ENCODE peak calls at places on chromosomes 5 and 9, in four cellular contexts. Z is activated CD4-positive, alpha-beta T cell treated with anti-CD3 and anti-CD28 coated beads, Interleukin-2, amount 50 U/mL, for 24 hours; Q is hippocampal formation; M is dorsolateral prefrontal cortex. K is an unnamed sample.
A peak's percentile ranks its signal among the peaks of the same experiment; 100 is the strongest.

GRCh38 chr5:123705741-123706140 is 193.8 kb downstream of the CSNK1G3 start:
- DNase-seq in Z (no peak), Q (no peak), M (no peak), K (no peak)

GRCh38 chr5:13558408-13558807 is 386.1 kb downstream of the DNAH5 start:
- DNase-seq in Z (no peak), Q (no peak), M (no peak), K (no peak)

GRCh38 chr9:127179633-127180401 is 57.4 kb upstream of the ANGPTL2 start:
- DNase-seq in Z (no peak), Q (no peak), M (no peak), K (no peak)

GRCh38 chr5:107388111-107388861 is 282.5 kb downstream of the EFNA5 start:
- DNase-seq in Z (no peak), Q (no peak), M (no peak), K (no peak)

GRCh38 chr5:118598311-118598710 is 390.0 kb downstream of the DTWD2 start:
- DNase-seq in Z (no peak), Q (no peak), M (no peak), K (no peak)

GRCh38 chr5:39624890-39625289 is 200.1 kb upstream of the DAB2 start:
- DNase-seq in Z (no peak), Q (no peak), M (no peak), K (no peak)

GRCh38 chr5:120354126-120354525 is 110.0 kb upstream of the PRR16 start:
- DNase-seq in Z (no peak), Q (no peak), M (no peak), K (no peak)

GRCh38 chr5:172950176-172950965 is 8.9 kb upstream of the RPL26L1 start:
- DNase-seq in Z (no peak), Q (no peak), M (no peak), K (no peak)

GRCh38 chr9:136055715-136056545 is 39.2 kb downstream of the NACC2 start:
- DNase-seq in Z (no peak), Q (no peak), M (no peak), K (no peak)

GRCh38 chr9:114207034-114207815 is 51.9 kb downstream of the COL27A1 start:
- DNase-seq in Z (no peak), Q (no peak), M (peak; percentile 34), K (no peak)

GRCh38 chr5:10468256-10468655 is 26.6 kb downstream of the ROPN1L start:
- DNase-seq in Z (no peak), Q (no peak), M (no peak), K (no peak)

GRCh38 chr9:119998614-119999013 is 581.4 kb downstream of the CDK5RAP2 start:
- DNase-seq in Z (no peak), Q (no peak), M (no peak), K (no peak)

GRCh38 chr5:177314376-177315342 is 3.0 kb upstream of the MXD3 start:
- DNase-seq in Z (no peak), Q (no peak), M (no peak), K (no peak)

GRCh38 chr5:17620627-17621026 is 10.4 kb downstream of the TAF11L12 start:
- DNase-seq in Z (no peak), Q (no peak), M (no peak), K (no peak)

GRCh38 chr9:111067472-111067871 is 29.2 kb upstream of the LPAR1 start:
- DNase-seq in Z (no peak), Q (peak; percentile 22), M (no peak), K (no peak)

GRCh38 chr5:142685418-142686209 is at the start of gene FGF1:
- DNase-seq in Z (no peak), Q (peak; percentile 62), M (peak; percentile 72), K (no peak)

GRCh38 chr9:114551750-114552685 is 35.6 kb upstream of the ATP6V1G1 start:
- DNase-seq in Z (no peak), Q (no peak), M (no peak), K (no peak)

GRCh38 chr9:113416149-113416726 is 5.7 kb downstream of the C9orf43 start:
- DNase-seq in Z (no peak), Q (peak; percentile 29), M (no peak), K (no peak)

GRCh38 chr5:172383231-172383802 is 71.0 kb downstream of the SH3PXD2B start:
- DNase-seq in Z (no peak), Q (no peak), M (no peak), K (no peak)

GRCh38 chr5:34014614-34015013 is 6.8 kb upstream of the AMACR start:
- DNase-seq in Z (no peak), Q (no peak), M (no peak), K (no peak)

GRCh38 chr9:127131871-127132270 is 9.4 kb upstream of the ANGPTL2 start:
- DNase-seq in Z (no peak), Q (no peak), M (no peak), K (no peak)

GRCh38 chr9:75896193-75896592 is 5.7 kb downstream of the PCSK5 start:
- DNase-seq in Z (no peak), Q (no peak), M (no peak), K (no peak)

GRCh38 chr9:138006576-138007233 is 129.1 kb downstream of the CACNA1B start:
- DNase-seq in Z (no peak), Q (no peak), M (no peak), K (no peak)

GRCh38 chr9:123335227-123335985 is 20.6 kb upstream of the CRB2 start:
- DNase-seq in Z (no peak), Q (no peak), M (peak; percentile 54), K (no peak)

GRCh38 chr5:148347706-148348105 is 12.3 kb downstream of the SPINK9 start:
- DNase-seq in Z (no peak), Q (no peak), M (no peak), K (no peak)

GRCh38 chr5:63916786-63917185 is 45.5 kb downstream of the HTR1A start:
- DNase-seq in Z (no peak), Q (no peak), M (no peak), K (no peak)

GRCh38 chr5:19880859-19881436 is 107.1 kb downstream of the CDH18 start:
- DNase-seq in Z (no peak), Q (no peak), M (no peak), K (no peak)

K was measured in activated naive CD8-positive, alpha-beta T cell treated with anti-CD3 and anti-CD28 coated beads, Interleukin-2, amount 50 U/mL, for 16 hours.